ENCODE peak calls at places on chromosome 9, in seven cellular contexts. J is tibial artery, O is cardiac fibroblast, B is lower leg skin, E is thyroid gland, Q is uterus, Y is heart left ventricle. P is an unnamed sample.

GRCh38 chr9:105007143-105007542 is 79.2 kb upstream of the ABCA1 start:
- DNase-seq in O (peak; percentile 96), Y (no peak), Q (no peak), B (peak; percentile 90), E (no peak), J (peak; percentile 49), P (peak; percentile 93)

GRCh38 chr9:89427621-89428221 is 70.2 kb downstream of the SEMA4D start:
- DNase-seq in E (no peak), J (no peak), Q (no peak), Y (peak; percentile 52), B (no peak), O (no peak), P (no peak)

GRCh38 chr9:137383453-137384115 is 39.4 kb downstream of the EXD3 start:
- DNase-seq in E (no peak), O (no peak), B (peak; percentile 79), Y (peak; percentile 61), Q (no peak), J (no peak), P (no peak)

GRCh38 chr9:122036988-122037387 is 56.1 kb downstream of the TTLL11 start:
- DNase-seq in B (no peak), Y (no peak), E (no peak), O (peak; percentile 52), J (no peak), Q (no peak), P (peak; percentile 31)

GRCh38 chr9:115596743-115597080 is 478.8 kb upstream of the TNC start:
- DNase-seq in B (no peak), O (no peak), E (no peak), J (no peak), Q (no peak), Y (no peak), P (no peak)

GRCh38 chr9:82474235-82474634 is 485.7 kb downstream of the SPATA31D1 start:
- DNase-seq in B (no peak), O (no peak), Q (no peak), E (no peak), J (no peak), Y (no peak), P (no peak)

GRCh38 chr9:120394058-120394669 is 185.8 kb downstream of the CDK5RAP2 start:
- DNase-seq in J (no peak), E (no peak), O (peak; percentile 91), Y (no peak), B (peak; percentile 8), Q (no peak), P (peak; percentile 86)

GRCh38 chr9:27433599-27434325 is 90.3 kb upstream of the IFNK start:
- DNase-seq in Q (no peak), O (no peak), Y (no peak), E (peak; percentile 27), B (no peak), J (no peak), P (no peak)

GRCh38 chr9:97307500-97308163 is at the start of gene CCDC180:
- DNase-seq in J (peak; percentile 52), O (peak; percentile 43), Q (peak; percentile 39), Y (peak; percentile 69), E (peak; percentile 57), B (no peak), P (peak; percentile 16)

GRCh38 chr9:74803366-74804017 is 84.2 kb downstream of the TRPM6 start:
- DNase-seq in Q (no peak), B (no peak), Y (no peak), O (no peak), J (no peak), E (no peak), P (no peak)

GRCh38 chr9:89318123-89319014 is at the start of gene SECISBP2:
- DNase-seq in B (peak; percentile 99), E (peak; percentile 98), J (peak; percentile 96), Y (peak; percentile 98), O (peak; percentile 98), Q (peak; percentile 97), P (peak; percentile 98)

GRCh38 chr9:131545003-131545785 is at the start of gene PRRT1B:
- DNase-seq in Y (peak; percentile 65), Q (no peak), B (no peak), E (peak; percentile 19), O (no peak), J (no peak), P (no peak)

GRCh38 chr9:36603006-36603405 is 30.3 kb downstream of the MELK start:
- DNase-seq in Y (no peak), B (no peak), E (no peak), J (no peak), Q (no peak), O (peak; percentile 65), P (peak; percentile 60)

GRCh38 chr9:17082343-17082742 is 52.5 kb upstream of the CNTLN start:
- DNase-seq in B (no peak), Y (no peak), O (peak; percentile 36), E (no peak), J (no peak), Q (peak; percentile 43), P (peak; percentile 49)

GRCh38 chr9:113542741-113543140 is 79.2 kb downstream of the RGS3 start:
- DNase-seq in B (no peak), E (no peak), J (no peak), O (no peak), Q (no peak), Y (no peak), P (no peak)

GRCh38 chr9:98326402-98327248 is 71.2 kb upstream of the TBC1D2 start:
- DNase-seq in Q (no peak), B (peak; percentile 37), O (peak; percentile 77), E (no peak), Y (no peak), J (no peak), P (peak; percentile 54)

GRCh38 chr9:124860582-124861341 is 995 bp downstream of the RPL35 start:
- DNase-seq in O (no peak), J (no peak), Q (no peak), E (no peak), B (no peak), Y (peak; percentile 46), P (no peak)

GRCh38 chr9:16196206-16196605 is 643.4 kb downstream of the CCDC171 start:
- DNase-seq in J (no peak), Y (no peak), O (no peak), Q (no peak), B (no peak), E (no peak), P (peak; percentile 55)

GRCh38 chr9:109831996-109832395 is 52.0 kb downstream of the PALM2AKAP2 start:
- DNase-seq in J (no peak), B (no peak), Y (no peak), O (no peak), E (no peak), Q (no peak), P (peak; percentile 37)

GRCh38 chr9:21506910-21507795 is 25.0 kb upstream of the IFNE start:
- DNase-seq in O (peak; percentile 96), Y (no peak), E (no peak), J (no peak), Q (no peak), B (no peak), P (peak; percentile 96)

GRCh38 chr9:133603165-133603927 is 5.8 kb downstream of the FAM163B start:
- DNase-seq in B (no peak), E (no peak), O (no peak), Y (no peak), Q (no peak), J (no peak), P (no peak)
- TF ChIP-seq CTCF in B (no peak), E (no peak), O (no peak), Y (no peak), Q (no peak), J (no peak), P (no peak)

DNA sequence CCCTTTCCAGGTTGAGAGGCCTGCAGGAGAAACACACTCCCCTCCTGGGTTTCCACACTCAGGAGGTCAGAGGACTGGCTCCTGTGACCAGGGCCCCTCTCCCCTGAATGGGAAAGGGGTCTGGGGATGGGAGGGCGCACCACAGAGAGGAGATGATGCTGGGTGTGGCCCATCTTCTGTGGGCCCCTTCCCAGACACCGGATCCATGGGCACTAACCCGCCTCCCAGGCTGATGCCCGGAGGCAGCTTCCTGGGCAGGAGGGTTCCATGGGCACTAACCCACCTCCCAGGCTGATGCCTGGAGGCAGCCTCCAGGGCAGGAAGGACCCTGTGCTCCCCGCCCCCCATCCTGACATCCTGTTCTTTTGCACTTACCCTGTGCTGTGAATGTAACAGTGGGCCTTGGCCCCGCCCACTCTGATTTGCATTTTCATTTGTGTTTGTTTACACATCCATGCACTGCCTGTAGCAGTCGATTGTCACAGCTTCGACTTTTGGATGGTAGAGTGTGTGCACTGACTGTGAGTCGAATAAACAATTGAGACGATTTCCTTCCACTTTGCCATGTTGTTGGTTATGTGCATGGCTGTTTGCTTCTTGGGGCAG is 9.3 kb upstream of the DOLPP1 start:
- DNase-seq in E (no peak), J (no peak), O (no peak), Q (no peak), Y (no peak), B (no peak), P (no peak)
- H3K4me3 ChIP-seq in E (no peak overlapping the region), J (no peak overlapping the region), O (no peak overlapping the region), Q (no peak overlapping the region), Y (no peak overlapping the region), B (no peak overlapping the region), P (no peak overlapping the region)

DNA sequence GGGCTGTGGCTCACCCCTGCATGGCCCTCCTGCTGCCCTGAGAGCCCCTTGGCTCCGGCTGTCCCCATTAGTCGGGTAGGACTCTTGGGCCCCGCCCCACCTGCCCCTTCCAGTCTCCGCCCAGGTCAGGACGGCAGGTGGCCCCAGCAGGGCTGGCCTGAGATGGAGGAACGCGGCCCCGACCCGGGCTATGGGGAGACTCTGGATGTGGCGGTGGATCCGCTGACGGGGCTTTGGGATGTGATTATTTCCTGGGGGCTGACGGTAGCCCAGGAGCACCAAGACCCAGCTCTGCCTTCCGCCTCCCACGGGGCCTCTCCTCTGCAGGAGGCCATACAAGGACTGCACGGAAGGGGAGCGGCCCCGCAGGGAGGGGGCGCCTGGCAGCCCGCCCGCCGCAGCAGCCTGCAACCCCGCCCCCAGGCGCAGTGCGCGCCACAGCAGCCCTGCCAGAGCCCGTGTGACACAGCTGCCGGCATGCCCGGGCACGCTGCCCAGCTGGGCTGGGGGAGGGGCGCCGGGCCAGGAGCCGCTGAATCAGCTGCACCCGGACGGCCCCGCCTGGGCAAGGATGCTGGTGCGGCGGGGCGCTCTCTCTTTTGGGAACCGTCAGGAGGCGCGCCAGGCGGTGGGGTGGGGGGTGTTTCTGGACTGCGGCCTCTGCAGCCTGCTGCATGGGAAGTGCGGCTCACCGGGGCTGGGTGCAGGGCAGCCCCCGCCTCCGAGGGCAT is 9.2 kb downstream of the TMEM250 start:
- DNase-seq in E (peak; percentile 96), Y (peak; percentile 97), B (peak; percentile 99), Q (peak; percentile 94), O (peak; percentile 88), J (peak; percentile 91), P (peak; percentile 86)
- TF ChIP-seq CTCF in E (no peak), Y (peak; percentile 6), B (no peak), Q (peak; percentile 17), O (no peak), J (no peak), P (peak; percentile 20)

GRCh38 chr9:127446720-127447415 is 4.3 kb downstream of the RPL12 start:
- DNase-seq in B (no peak), Q (no peak), J (no peak), Y (no peak), O (no peak), E (no peak), P (no peak)

GRCh38 chr9:127448112-127448805 is 2.9 kb downstream of the RPL12 start:
- DNase-seq in Y (no peak), E (no peak), O (no peak), B (no peak), Q (no peak), J (no peak), P (peak; percentile 7)

GRCh38 chr9:127445851-127446719 is 5.1 kb downstream of the RPL12 start:
- DNase-seq in Q (no peak), E (no peak), B (no peak), J (no peak), Y (no peak), O (peak; percentile 9), P (peak; percentile 8)

GRCh38 chr9:127449332-127449966 is 1.8 kb downstream of the RPL12 start:
- DNase-seq in E (no peak), B (no peak), O (peak; percentile 13), J (no peak), Q (no peak), Y (no peak), P (peak; percentile 7)

GRCh38 chr9:127447416-127448111 is 3.6 kb downstream of the RPL12 start:
- DNase-seq in Q (no peak), B (no peak), J (no peak), O (peak; percentile 42), Y (no peak), E (no peak), P (peak; percentile 35)
- H3K4me3 ChIP-seq in Q (no peak overlapping the region), B (no peak overlapping the region), J (no peak overlapping the region), O (no peak overlapping the region), Y (no peak overlapping the region), E (no peak overlapping the region), P (no peak overlapping the region)

P was measured in fibroblast of the aortic adventitia.